ENCODE peak calls at places on chromosomes 11 and 22, in eight cellular contexts. U is ovary; Q is epithelial cell of proximal tubule; E is PC-3; X is SW480; M is effector CD4-positive, alpha-beta T cell; L is tibial artery; O is NCI-H2107. S is an unnamed sample.

GRCh38 chr22:40237788-40238424 is 60.2 kb downstream of the TNRC6B start:
- DNase-seq in M (no peak), U (no peak), X (no peak), Q (no peak), O (no peak), L (no peak), E (no peak), S (no peak)

GRCh38 chr11:44606472-44606871 is 41.0 kb downstream of the CD82 start:
- DNase-seq in L (no peak), O (no peak), U (no peak), Q (no peak), X (no peak), M (no peak), E (no peak), S (no peak)

GRCh38 chr11:129394709-129395108 is 19.1 kb downstream of the BARX2 start:
- DNase-seq in L (no peak), E (no peak), M (no peak), Q (no peak), O (no peak), U (no peak), X (no peak), S (no peak)

GRCh38 chr11:15159085-15159484 is 44.4 kb downstream of the INSC start:
- DNase-seq in X (peak), O (no peak), U (no peak), L (no peak), M (no peak), E (peak), Q (no peak), S (no peak)

GRCh38 chr11:102534261-102534872 is 3.8 kb upstream of the MMP7 start:
- DNase-seq in L (no peak), M (no peak), Q (no peak), O (no peak), E (peak), X (peak), U (no peak), S (no peak)

GRCh38 chr22:19105456-19105855 is 16.8 kb downstream of the DGCR2 start:
- DNase-seq in Q (no peak), U (no peak), M (no peak), E (no peak), X (no peak), L (no peak), O (no peak), S (no peak)

GRCh38 chr11:123218451-123218850 is 23.4 kb upstream of the CLMP start:
- DNase-seq in U (no peak), E (no peak), L (no peak), Q (no peak), M (no peak), O (no peak), X (no peak), S (no peak)

GRCh38 chr11:60700689-60701508 is 1.5 kb downstream of the MS4A8 start:
- DNase-seq in E (peak), X (peak), M (no peak), L (no peak), O (peak), Q (no peak), U (peak), S (no peak)

GRCh38 chr11:75174781-75175370 is 24.0 kb downstream of the SLCO2B1 start:
- DNase-seq in O (no peak), U (peak), L (peak), M (no peak), Q (no peak), X (no peak), E (no peak), S (no peak)

GRCh38 chr22:44351685-44352377 is 39.1 kb upstream of the SHISAL1 start:
- DNase-seq in E (peak), M (no peak), L (no peak), Q (peak), U (peak), X (peak), O (peak), S (no peak)

GRCh38 chr11:77506857-77507256 is 33.0 kb upstream of the PAK1 start:
- DNase-seq in L (no peak), M (no peak), O (no peak), X (peak), Q (no peak), E (peak), U (no peak), S (no peak)

GRCh38 chr11:122234257-122234656 is 118.2 kb upstream of the BLID start:
- DNase-seq in Q (no peak), X (no peak), L (no peak), O (no peak), E (no peak), M (no peak), U (no peak), S (no peak)